ENCODE peak calls at places on chromosomes 7 and 10, in ten cellular contexts. W is spleen, C is SJSA1, K is GM23248, L is tibial nerve, J is HAP-1, D is heart right ventricle, P is esophagus squamous epithelium, B is Peyer's patch, Z is prostate gland. I is an unnamed sample. For H3K36me3, the result is how much of the 10 kb centered on the place peaks cover.

GRCh38 chr7:31335889-31336201 is 4.7 kb downstream of the NEUROD6 start:
- DNase-seq in K (no peak), L (no peak), W (no peak), P (no peak), B (no peak), J (no peak), Z (no peak), D (no peak), C (no peak), I (no peak)

GRCh38 chr7:133512560-133512959 is 259.7 kb downstream of the EXOC4 start:
- DNase-seq in D (no peak), B (no peak), P (no peak), L (no peak), J (no peak), C (peak), K (no peak), W (no peak), Z (no peak), I (no peak)

GRCh38 chr10:62554632-62555199 is 180.5 kb downstream of the ZNF365 start:
- DNase-seq in C (peak), W (no peak), D (no peak), K (peak), Z (no peak), P (no peak), J (peak), B (peak), L (no peak), I (peak)

GRCh38 chr7:151696738-151697514 is 177.2 kb upstream of the RHEB start:
- DNase-seq in P (no peak), B (peak), C (no peak), W (no peak), K (no peak), J (no peak), D (no peak), L (no peak), Z (peak), I (no peak)

GRCh38 chr10:14571866-14572507 is 202.7 kb downstream of the FAM107B start:
- DNase-seq in J (no peak), D (no peak), L (no peak), K (peak), B (peak), Z (peak), W (peak), C (peak), P (no peak), I (no peak)

GRCh38 chr7:116215550-116215949 is 5.2 kb downstream of the TES start:
- DNase-seq in B (no peak), J (no peak), C (no peak), W (no peak), D (no peak), P (no peak), Z (no peak), K (no peak), L (no peak), I (no peak)

GRCh38 chr7:84811427-84811826 is 375.4 kb downstream of the SEMA3D start:
- DNase-seq in W (no peak), J (no peak), P (no peak), B (no peak), D (no peak), C (peak), Z (no peak), L (no peak), K (no peak), I (no peak)

GRCh38 chr10:59311025-59311424 is 51.3 kb downstream of the FAM13C start:
- DNase-seq in L (no peak), K (no peak), P (no peak), Z (no peak), J (no peak), B (no peak), W (no peak), C (no peak), D (no peak), I (no peak)

GRCh38 chr10:132213917-132214316 is 27.2 kb downstream of the DPYSL4 start:
- DNase-seq in Z (no peak), P (no peak), J (no peak), C (no peak), D (no peak), B (no peak), W (no peak), L (no peak), K (no peak), I (no peak)

GRCh38 chr10:11162828-11163599 is 145.3 kb downstream of the CELF2 start:
- DNase-seq in C (no peak), D (peak), P (peak), K (no peak), L (peak), B (peak), J (no peak), Z (no peak), W (peak), I (no peak)

GRCh38 chr7:82805527-82805960 is 357.1 kb downstream of the PCLO start:
- DNase-seq in L (no peak), Z (no peak), P (no peak), D (no peak), J (no peak), W (no peak), B (no peak), C (peak), K (peak), I (no peak)

GRCh38 chr7:144588535-144588934 is 185.0 kb upstream of the NOBOX start:
- DNase-seq in P (no peak), B (no peak), Z (no peak), C (no peak), D (no peak), J (no peak), K (no peak), W (no peak), L (no peak), I (no peak)

GRCh38 chr7:57868771-57869483 is 418.9 kb downstream of the ZNF716 start:
- DNase-seq in L (no peak), K (peak), C (no peak), W (no peak), D (no peak), Z (no peak), B (peak), P (no peak), J (no peak), I (no peak)

GRCh38 chr10:127044191-127044590 is 139.0 kb downstream of the DOCK1 start:
- DNase-seq in L (no peak), P (no peak), K (no peak), W (no peak), Z (peak), C (no peak), D (no peak), J (no peak), B (peak), I (no peak)

GRCh38 chr7:131342864-131343263 is 15.2 kb downstream of the MKLN1 start:
- DNase-seq in J (no peak), Z (no peak), P (no peak), D (no peak), L (no peak), W (no peak), C (no peak), K (no peak), B (no peak), I (no peak)

GRCh38 chr10:44317856-44318255 is 67.0 kb downstream of the CXCL12 start:
- DNase-seq in C (no peak), D (no peak), W (no peak), J (no peak), L (no peak), P (no peak), Z (no peak), B (no peak), K (no peak), I (peak)

GRCh38 chr10:63416376-63416775 is 49.4 kb downstream of the JMJD1C start:
- DNase-seq in C (no peak), L (no peak), B (no peak), W (no peak), K (peak), D (no peak), Z (no peak), J (no peak), P (no peak), I (no peak)

GRCh38 chr7:27031289-27032172 is 64.3 kb downstream of the HOXA1 start:
- DNase-seq in W (no peak), K (peak), Z (no peak), D (no peak), P (no peak), C (peak), J (no peak), B (no peak), L (no peak), I (no peak)

GRCh38 chr7:143497008-143497795 is 19.5 kb downstream of the TAS2R41 start:
- DNase-seq in C (no peak), P (no peak), J (no peak), Z (no peak), W (no peak), L (no peak), K (no peak), B (no peak), D (no peak), I (no peak)

DNA sequence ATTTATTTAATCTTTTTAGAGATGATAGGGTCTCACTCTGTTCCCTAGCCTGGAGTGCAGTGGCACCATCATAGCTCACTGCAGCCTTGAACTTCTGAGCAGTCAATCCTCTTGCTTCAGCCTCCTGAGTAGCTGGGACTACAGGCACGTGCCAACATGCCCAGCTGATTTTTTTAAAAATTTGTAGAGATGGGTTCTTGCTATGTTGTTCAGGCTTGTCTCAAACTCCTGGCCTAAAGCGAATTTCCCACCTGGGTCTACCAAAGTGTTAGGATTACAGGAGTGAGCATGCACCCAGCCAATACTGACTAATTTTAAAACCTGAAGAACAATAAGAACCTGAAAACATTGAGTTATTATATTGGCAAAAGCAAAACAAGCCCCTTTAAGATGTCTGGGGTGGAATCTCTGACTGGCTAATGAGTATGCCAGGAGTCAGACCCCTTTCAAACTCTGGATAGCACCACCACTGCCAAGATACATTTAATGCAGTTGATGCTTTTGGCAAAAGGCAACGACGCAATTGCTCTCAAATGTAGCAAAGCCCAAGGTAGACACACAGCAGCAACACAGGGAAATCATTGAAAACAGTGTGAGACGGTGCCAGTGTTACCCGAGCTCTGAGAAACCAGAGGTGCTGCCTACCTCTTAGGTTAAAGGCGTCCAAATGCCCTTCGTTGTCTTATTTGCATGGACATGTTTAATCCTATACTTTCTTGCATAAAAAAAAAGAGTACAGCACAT is 40.7 kb upstream of the TOMM7 start:
- DNase-seq in J (no peak), L (no peak), B (no peak), W (no peak), P (no peak), Z (no peak), D (no peak), C (no peak), K (no peak), I (no peak)
- H3K36me3 ChIP-seq in J (under half), L (under half), B (under half), W (under half), P (under half), Z (under half), D (under half), C (under half), K (under half), I (under half)

DNA sequence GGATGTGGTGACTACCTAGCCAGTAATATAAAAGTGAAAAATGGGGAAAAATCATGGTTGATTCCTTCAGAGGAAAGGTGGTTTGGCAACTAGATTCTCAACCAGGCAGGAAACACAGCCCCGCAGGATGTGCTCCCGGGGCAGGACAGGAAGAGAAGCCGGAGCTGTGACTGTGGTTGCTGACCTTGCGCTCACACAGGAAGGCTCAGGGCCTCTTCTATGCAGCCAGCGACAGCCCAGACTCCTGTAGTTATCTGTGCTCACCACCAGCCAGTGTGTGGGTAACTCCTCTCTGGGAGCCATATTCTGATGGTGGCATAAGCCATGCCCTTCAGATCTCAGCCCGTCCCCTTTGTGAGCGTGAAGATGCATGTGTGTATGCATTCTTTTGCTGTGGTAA is 138.2 kb downstream of the RNF216 start:
- DNase-seq in W (peak), P (no peak), K (no peak), L (no peak), C (no peak), Z (no peak), B (peak), J (no peak), D (peak), I (no peak)
- H3K36me3 ChIP-seq in W (under half), P (under half), K (under half), L (under half), C (half or more), Z (under half), B (under half), J (under half), D (half or more), I (half or more)

GRCh38 chr10:68790476-68790875 is 36.9 kb upstream of the STOX1 start:
- DNase-seq in K (no peak), L (no peak), D (no peak), J (no peak), W (no peak), B (no peak), C (no peak), Z (no peak), P (no peak), I (no peak)
- H3K36me3 ChIP-seq in K (half or more), L (under half), D (half or more), J (half or more), W (half or more), B (half or more), C (half or more), Z (under half), P (under half), I (half or more)

GRCh38 chr7:30140456-30140855 is 5.7 kb downstream of the MTURN start:
- DNase-seq in B (no peak), P (no peak), J (no peak), D (no peak), C (no peak), K (no peak), L (no peak), W (no peak), Z (no peak), I (peak)
- H3K36me3 ChIP-seq in B (under half), P (under half), J (under half), D (under half), C (under half), K (under half), L (under half), W (under half), Z (under half), I (under half)

DNA sequence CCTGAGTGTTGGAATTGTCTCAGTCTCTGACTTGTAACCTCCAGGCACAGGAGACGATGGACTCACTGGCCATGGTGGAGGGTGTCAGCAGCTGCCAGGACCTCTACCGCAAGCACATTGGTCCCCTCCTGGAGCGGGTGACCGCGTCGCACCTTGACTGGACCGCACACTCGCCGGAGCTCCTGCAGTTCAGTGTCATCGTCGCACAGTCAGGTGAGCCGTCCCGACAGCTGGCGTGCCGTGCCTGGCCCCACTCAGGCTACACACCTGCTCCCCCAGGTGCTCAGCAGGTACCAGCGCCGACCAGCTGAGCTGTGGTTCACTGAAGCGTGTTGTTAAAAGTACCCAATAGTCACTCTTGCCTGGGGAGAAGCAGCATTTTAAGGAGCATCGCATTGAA is 36.7 kb upstream of the PRKAR1B start:
- DNase-seq in W (no peak), P (no peak), C (no peak), K (no peak), J (no peak), D (no peak), Z (no peak), B (no peak), L (no peak), I (no peak)
- H3K36me3 ChIP-seq in W (under half), P (under half), C (under half), K (under half), J (half or more), D (half or more), Z (under half), B (under half), L (under half), I (under half)

GRCh38 chr10:77820349-77820748 is 106.2 kb downstream of the DLG5 start:
- DNase-seq in L (no peak), B (no peak), K (no peak), J (no peak), Z (no peak), W (no peak), D (no peak), P (no peak), C (no peak), I (no peak)
- H3K36me3 ChIP-seq in L (under half), B (half or more), K (under half), J (under half), Z (under half), W (under half), D (half or more), P (under half), C (half or more), I (half or more)

DNA sequence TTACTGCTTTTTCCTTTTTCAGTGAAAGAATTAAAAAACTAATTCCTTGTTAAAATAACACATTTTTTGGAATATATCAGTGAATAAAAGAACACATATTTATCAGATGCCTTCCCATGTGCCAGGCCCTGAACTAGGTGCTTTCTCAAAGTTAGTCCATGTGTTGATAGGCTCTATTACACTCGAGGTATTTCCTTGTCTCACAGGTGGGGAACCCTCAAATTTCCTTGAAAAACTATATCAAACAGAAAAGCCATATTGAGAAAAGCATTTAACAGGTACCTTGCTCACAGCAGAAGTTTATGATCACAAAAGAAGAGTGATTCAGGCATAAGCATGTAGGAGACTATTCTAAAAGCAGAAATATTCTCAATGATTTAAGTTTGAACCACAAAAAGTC is 75.6 kb upstream of the OGDHL start:
- DNase-seq in L (no peak), Z (no peak), P (no peak), J (no peak), D (no peak), C (no peak), B (no peak), W (no peak), K (no peak), I (no peak)
- H3K36me3 ChIP-seq in L (under half), Z (under half), P (under half), J (under half), D (half or more), C (under half), B (half or more), W (under half), K (under half), I (under half)

GRCh38 chr10:17146888-17147287 is 17.3 kb upstream of the CUBN start:
- DNase-seq in J (no peak), W (no peak), C (no peak), B (no peak), Z (no peak), D (no peak), L (no peak), P (no peak), K (no peak), I (no peak)
- H3K36me3 ChIP-seq in J (under half), W (under half), C (under half), B (under half), Z (under half), D (under half), L (under half), P (under half), K (under half), I (under half)